ENCODE peak calls at places on chromosomes 12 and 14, in nine cellular contexts. M is mucosa of descending colon, F is colonic mucosa, W is body of pancreas, I is dorsolateral prefrontal cortex, R is tibial artery, N is AG04449, Y is AG09309, T is cardiac muscle cell. L is an unnamed sample.

GRCh38 chr12:49296034-49296835 is 1.3 kb downstream of the PRPH start:
- DNase-seq in F (peak), R (no peak), Y (no peak), I (no peak), N (no peak), T (peak), M (no peak), W (peak), L (no peak)

GRCh38 chr12:122837306-122838265 is 2.3 kb downstream of the HIP1R start:
- DNase-seq in Y (no peak), M (no peak), W (peak), I (no peak), T (no peak), N (no peak), R (no peak), F (peak), L (no peak)

GRCh38 chr12:66149702-66150398 is 19.3 kb upstream of the LLPH start:
- DNase-seq in T (no peak), Y (no peak), W (peak), N (no peak), I (no peak), M (peak), R (peak), F (peak), L (no peak)

GRCh38 chr14:100282083-100282350 is 24.2 kb downstream of the SLC25A29 start:
- DNase-seq in W (no peak), I (no peak), R (no peak), T (no peak), F (no peak), M (no peak), Y (no peak), N (no peak), L (no peak)

GRCh38 chr14:75427126-75427481 is 718 bp upstream of the JDP2 start:
- DNase-seq in Y (no peak), I (no peak), W (no peak), N (no peak), M (no peak), T (no peak), F (no peak), R (no peak), L (no peak)

GRCh38 chr14:78847801-78848200 is 677.6 kb downstream of the NRXN3 start:
- DNase-seq in R (no peak), W (no peak), M (no peak), N (no peak), I (no peak), T (no peak), Y (no peak), F (no peak), L (no peak)

GRCh38 chr12:48958049-48958388 is 732 bp upstream of the ARF3 start:
- DNase-seq in W (no peak), N (no peak), Y (no peak), T (no peak), M (no peak), R (no peak), F (no peak), I (no peak), L (no peak)

GRCh38 chr12:105978686-105979085 is 160.1 kb downstream of the NUAK1 start:
- DNase-seq in R (no peak), W (no peak), Y (no peak), N (no peak), T (no peak), I (no peak), F (no peak), M (no peak), L (no peak)

GRCh38 chr14:76775159-76775694 is 14.0 kb downstream of the VASH1 start:
- DNase-seq in R (no peak), T (no peak), F (no peak), W (no peak), M (no peak), I (no peak), N (no peak), Y (no peak), L (no peak)

GRCh38 chr12:94149781-94150482 is 1.6 kb downstream of the PLXNC1 start:
- DNase-seq in T (peak), I (no peak), W (peak), F (peak), Y (no peak), R (peak), N (no peak), M (peak), L (no peak)

GRCh38 chr14:81323621-81324400 is 76.3 kb downstream of the STON2 start:
- DNase-seq in Y (no peak), T (peak), W (no peak), M (peak), R (no peak), N (no peak), I (no peak), F (peak), L (no peak)

GRCh38 chr14:69637503-69638030 is 26.2 kb downstream of the SUSD6 start:
- DNase-seq in F (peak), M (peak), I (no peak), N (no peak), W (peak), R (peak), T (peak), Y (no peak), L (no peak)

GRCh38 chr12:116495260-116495659 is 63.9 kb upstream of the MAP1LC3B2 start:
- DNase-seq in N (peak), F (no peak), W (no peak), T (no peak), Y (no peak), M (no peak), I (no peak), R (no peak), L (peak)

GRCh38 chr12:126191037-126191891 is 1126.0 kb downstream of the AACS start:
- DNase-seq in I (peak), T (peak), M (no peak), F (no peak), R (no peak), Y (no peak), W (peak), N (no peak), L (no peak)

GRCh38 chr12:85441740-85442139 is 161.7 kb downstream of the ALX1 start:
- DNase-seq in N (no peak), I (no peak), F (no peak), M (no peak), W (no peak), Y (no peak), R (no peak), T (no peak), L (no peak)

GRCh38 chr14:69376439-69376838 is 21.7 kb downstream of the ERH start:
- DNase-seq in F (no peak), M (no peak), N (no peak), I (no peak), T (no peak), Y (peak), W (no peak), R (no peak), L (no peak)

GRCh38 chr12:106140223-106140986 is 1.7 kb upstream of the NUAK1 start:
- DNase-seq in F (no peak), I (no peak), M (no peak), T (no peak), N (no peak), R (no peak), Y (no peak), W (peak), L (no peak)

GRCh38 chr12:120071493-120072020 is 45.0 kb downstream of the RAB35 start:
- DNase-seq in W (no peak), I (no peak), R (no peak), T (no peak), N (no peak), M (no peak), Y (no peak), F (no peak), L (no peak)

GRCh38 chr14:69331206-69331605 is 66.9 kb downstream of the ERH start:
- DNase-seq in N (no peak), W (no peak), T (no peak), M (no peak), F (no peak), I (no peak), R (no peak), Y (no peak), L (no peak)

GRCh38 chr12:113097716-113098427 is 37.7 kb downstream of the RASAL1 start:
- DNase-seq in F (no peak), R (no peak), I (peak), M (no peak), W (peak), N (no peak), T (peak), Y (no peak), L (no peak)

DNA sequence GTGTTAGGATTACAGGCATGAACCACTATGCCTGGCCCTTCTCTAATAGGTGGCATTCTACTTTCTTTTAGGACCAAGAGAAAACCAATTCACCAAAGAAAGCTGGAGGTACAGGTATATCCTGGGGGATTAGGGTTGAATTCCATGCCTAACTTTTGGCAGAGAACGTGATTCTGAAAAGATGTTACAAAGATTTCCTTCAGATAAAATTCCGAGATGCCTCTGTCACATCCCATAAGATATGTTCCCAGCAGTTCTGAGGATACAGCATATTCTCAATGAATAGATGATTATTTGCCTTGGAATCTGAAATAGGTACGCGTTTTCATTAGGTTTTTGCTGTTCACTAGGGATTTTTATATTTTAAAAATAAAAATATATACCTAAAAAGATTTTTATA is 111.9 kb upstream of the KRAS start:
- DNase-seq in Y (no peak), I (no peak), W (no peak), N (no peak), R (no peak), T (no peak), F (no peak), M (no peak), L (no peak)
- TF ChIP-seq CTCF in Y (no peak), I (no peak), W (no peak), N (no peak), R (no peak), T (no peak), F (no peak), M (no peak), L (no peak)

GRCh38 chr12:51884676-51885229 is 3.1 kb upstream of the ANKRD33 start:
- DNase-seq in N (no peak), F (no peak), T (no peak), M (no peak), R (no peak), W (no peak), I (no peak), Y (no peak), L (no peak)

GRCh38 chr12:51887476-51888315 is at the start of gene ANKRD33:
- DNase-seq in I (no peak), Y (no peak), F (peak), T (peak), R (no peak), W (peak), M (no peak), N (no peak), L (no peak)

GRCh38 chr12:51888316-51889215 is 663 bp downstream of the ANKRD33 start:
- DNase-seq in M (no peak), N (no peak), Y (no peak), R (no peak), F (no peak), T (no peak), I (no peak), W (no peak), L (no peak)

GRCh38 chr12:51883998-51884675 is 3.8 kb upstream of the ANKRD33 start:
- DNase-seq in R (no peak), M (no peak), Y (no peak), F (no peak), W (no peak), T (no peak), N (no peak), I (no peak), L (no peak)

DNA sequence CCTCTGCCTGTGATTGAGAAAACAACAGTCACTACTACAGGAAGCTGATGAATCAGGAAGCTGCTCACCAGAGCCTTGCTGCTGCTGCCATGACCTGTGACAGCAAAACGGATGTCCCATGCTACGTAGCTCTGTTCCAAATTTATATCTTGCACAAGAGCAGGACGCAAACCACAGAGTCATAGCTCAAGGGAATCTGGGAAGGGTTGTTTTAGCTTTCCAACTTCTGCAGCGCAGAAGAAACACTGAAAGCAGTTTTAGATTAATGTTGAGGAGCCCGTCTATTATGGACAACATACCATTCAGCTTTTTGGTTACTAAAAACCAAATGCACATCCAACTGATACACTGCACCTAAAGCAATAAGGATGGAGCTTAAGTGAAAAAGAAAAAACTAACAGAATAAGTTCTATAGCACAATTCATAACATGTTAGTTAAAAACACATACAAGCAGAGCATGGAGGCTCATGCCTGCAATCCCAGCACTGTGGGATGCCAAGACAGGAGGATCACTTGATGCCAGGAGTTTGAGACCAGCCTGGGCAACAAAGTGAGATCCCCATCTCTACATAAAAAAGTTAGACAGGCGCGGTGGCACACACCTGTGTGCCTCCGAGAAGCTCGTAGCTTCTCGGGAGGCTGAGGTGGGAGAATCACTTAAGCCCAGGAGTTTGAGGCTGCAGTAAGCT is 1.7 kb upstream of the ANKRD33 start:
- DNase-seq in T (no peak), F (peak), Y (peak), R (peak), W (peak), I (no peak), M (no peak), N (peak), L (peak)
- H3K4me3 ChIP-seq in T (no peak), F (no peak), Y (no peak), R (no peak), W (no peak), I (no peak), M (no peak), N (no peak), L (no peak)

DNA sequence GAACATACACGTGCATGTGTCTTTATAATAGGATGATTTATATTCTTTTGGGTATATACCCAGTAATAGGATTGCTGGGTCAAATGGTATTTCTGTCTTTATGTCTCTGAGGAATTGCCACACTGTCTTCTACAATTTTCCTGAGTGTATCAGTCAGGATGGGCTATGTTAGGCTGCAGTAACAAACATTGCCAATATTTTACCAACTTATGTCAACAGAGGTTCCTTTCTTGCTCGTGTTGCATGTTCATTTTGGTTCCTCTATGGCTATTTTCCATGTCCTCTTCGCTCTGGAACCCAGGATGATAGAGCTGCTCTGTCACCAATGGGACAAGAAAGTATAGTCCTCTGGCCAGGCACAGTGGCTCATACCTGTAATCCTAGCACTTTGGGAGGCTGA is 86.7 kb downstream of the ZNF664 start:
- DNase-seq in T (no peak), Y (no peak), N (no peak), F (no peak), W (no peak), M (no peak), R (no peak), I (no peak), L (no peak)
- TF ChIP-seq CTCF in T (no peak), Y (no peak), N (no peak), F (no peak), W (no peak), M (no peak), R (no peak), I (no peak), L (no peak)

GRCh38 chr14:94075008-94075407 is 6.0 kb downstream of the DDX24 start:
- DNase-seq in N (no peak), M (no peak), I (no peak), F (no peak), T (no peak), R (no peak), Y (no peak), W (no peak), L (no peak)

GRCh38 chr14:94079891-94080605 is 954 bp downstream of the DDX24 start:
- DNase-seq in W (no peak), R (no peak), I (no peak), T (no peak), Y (no peak), F (no peak), N (no peak), M (no peak), L (peak)

GRCh38 chr14:94080606-94081385 is at the start of the genes DDX24 and IFI27L1:
- DNase-seq in F (peak), Y (peak), N (peak), R (peak), M (peak), T (peak), I (peak), W (peak), L (peak)

GRCh38 chr14:94077111-94077821 is 3.7 kb downstream of the DDX24 start:
- DNase-seq in W (no peak), N (no peak), M (no peak), I (no peak), T (no peak), Y (no peak), F (no peak), R (no peak), L (no peak)

DNA sequence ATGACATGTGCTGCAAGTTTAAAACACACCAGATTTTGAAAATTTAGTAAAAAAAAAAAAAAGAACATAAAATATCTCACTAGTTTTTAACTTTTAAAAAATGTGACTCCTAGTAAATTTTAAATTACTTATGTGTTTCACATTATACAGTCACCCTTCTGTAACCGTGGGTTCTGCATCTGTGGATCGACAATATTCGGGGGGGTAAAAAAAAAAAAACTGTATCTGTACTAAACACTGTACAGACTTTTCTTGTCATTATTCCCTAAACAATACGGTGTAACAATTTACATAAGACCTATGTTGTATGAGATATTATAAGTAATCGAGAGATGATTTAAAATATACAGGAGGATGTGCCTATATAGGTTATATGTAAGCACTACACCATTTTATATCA is 3.2 kb downstream of the DDX24 start:
- DNase-seq in I (no peak), M (no peak), T (no peak), R (no peak), Y (no peak), W (no peak), F (no peak), N (no peak), L (no peak)
- H3K4me3 ChIP-seq in I (peak), M (no peak), T (peak), R (peak), Y (no peak), W (no peak), F (no peak), N (no peak), L (peak)

GRCh38 chr14:50383618-50384225 is 13.0 kb downstream of the CDKL1 start:
- DNase-seq in F (no peak), Y (no peak), N (no peak), I (no peak), M (no peak), W (peak), R (no peak), T (peak), L (no peak)

GRCh38 chr14:50387543-50387942 is 9.1 kb downstream of the CDKL1 start:
- DNase-seq in W (no peak), I (no peak), N (no peak), Y (no peak), F (no peak), T (no peak), R (no peak), M (no peak), L (no peak)

GRCh38 chr14:50389668-50390441 is 6.8 kb downstream of the CDKL1 start:
- DNase-seq in N (no peak), R (no peak), F (no peak), T (no peak), Y (no peak), W (peak), M (no peak), I (no peak), L (no peak)

DNA sequence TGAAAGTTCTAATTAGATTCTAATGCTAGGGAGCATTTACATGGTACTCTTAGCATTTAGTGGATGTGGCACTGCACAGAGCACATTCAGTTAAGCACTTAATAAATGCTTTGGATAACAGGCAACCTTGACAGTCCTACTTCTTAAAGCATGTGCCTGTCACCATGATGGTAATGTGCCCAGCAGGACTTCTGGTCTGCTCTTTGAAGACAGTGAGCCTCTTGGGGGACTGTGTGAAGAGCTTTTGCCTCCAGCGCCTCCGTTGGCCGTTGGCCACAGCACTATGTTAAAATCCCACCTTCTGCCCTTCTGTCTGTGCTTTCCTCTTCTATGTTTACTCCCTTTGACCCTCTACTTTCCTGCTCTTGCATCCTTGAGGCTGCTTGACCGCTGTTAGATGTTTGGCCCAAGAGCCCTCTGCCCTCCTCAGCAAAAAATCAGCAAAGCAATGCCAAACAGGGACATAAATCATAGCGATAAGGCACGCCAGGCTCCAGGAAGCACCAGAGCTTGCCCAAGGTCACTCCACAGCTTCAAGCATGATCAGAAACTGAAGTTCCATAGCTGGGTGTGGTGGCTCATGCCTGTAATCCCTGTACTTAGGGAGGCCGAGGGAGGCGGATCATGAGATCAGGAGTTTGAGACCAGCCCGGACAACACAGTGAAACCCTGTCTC is 8.3 kb downstream of the CDKL1 start:
- DNase-seq in M (peak), W (peak), I (no peak), Y (no peak), F (peak), T (no peak), R (no peak), N (no peak), L (no peak)
- TF ChIP-seq CTCF in M (no peak), W (no peak), I (no peak), Y (no peak), F (no peak), T (no peak), R (no peak), N (no peak), L (no peak)

DNA sequence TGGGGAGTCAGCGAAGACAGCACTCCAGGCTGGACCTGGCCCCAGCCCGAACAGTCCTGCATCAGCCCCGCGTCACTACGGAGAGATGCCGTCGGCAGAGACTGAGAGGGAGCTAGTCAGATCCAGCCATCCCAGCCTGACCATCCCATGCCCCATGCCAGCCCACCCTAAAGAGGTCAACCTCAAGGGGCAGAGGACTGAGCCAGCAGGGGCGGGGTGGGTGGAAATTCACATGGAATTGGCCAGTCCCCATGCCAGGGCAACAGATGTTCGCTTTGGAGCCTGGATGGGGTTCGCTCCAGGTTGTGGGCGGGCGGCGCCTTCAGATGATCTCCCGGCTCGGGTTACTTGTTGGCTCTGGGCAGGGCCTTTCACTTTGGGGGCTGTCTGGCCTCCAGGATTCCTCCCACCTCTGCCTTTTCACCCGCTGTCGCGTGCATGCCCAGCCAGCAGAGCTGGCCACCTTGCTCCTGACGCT is 154.3 kb downstream of the TSPAN9 start:
- DNase-seq in I (no peak), F (no peak), W (no peak), M (no peak), R (no peak), N (no peak), Y (no peak), T (peak), L (no peak)
- H3K4me3 ChIP-seq in I (no peak), F (no peak), W (no peak), M (no peak), R (no peak), N (no peak), Y (no peak), T (no peak), L (no peak)

GRCh38 chr14:20441466-20441865 is 5.5 kb upstream of the KLHL33 start:
- DNase-seq in Y (no peak), I (no peak), R (no peak), M (no peak), W (no peak), N (no peak), F (no peak), T (no peak), L (no peak)
- TF ChIP-seq CTCF in Y (no peak), I (no peak), R (no peak), M (no peak), W (no peak), N (no peak), F (no peak), T (no peak), L (no peak)

L was measured in HFF-Myc.